ENCODE peak calls at places on chromosomes 4 and X, in eight cellular contexts. J is tibial nerve, X is Peyer's patch, M is lower lobe of right lung, B is right atrium auricular region, S is esophagus muscularis mucosa, O is hepatocyte, Y is astrocyte. Q is an unnamed sample.

GRCh38 chr4:156686120-156686519 is 285.5 kb downstream of the PDGFC start:
- DNase-seq in J (no peak), X (no peak), M (no peak), B (no peak), S (no peak), O (peak; percentile 33), Y (peak; percentile 100), Q (peak; percentile 98)

GRCh38 chr4:2484993-2485392 is 16.1 kb downstream of the RNF4 start:
- DNase-seq in J (peak; percentile 61), X (peak; percentile 90), M (peak; percentile 91), B (peak; percentile 86), S (peak; percentile 94), O (peak; percentile 27), Y (no peak), Q (no peak)

GRCh38 chrX:9746148-9746880 is 19.3 kb downstream of the GPR143 start:
- DNase-seq in J (no peak), X (no peak), M (no peak), B (no peak), S (no peak), O (no peak), Y (peak; percentile 77), Q (no peak)

GRCh38 chrX:41607264-41607832 is 81.4 kb upstream of the GPR34 start:
- DNase-seq in J (no peak), X (no peak), M (no peak), B (no peak), S (no peak), O (no peak), Y (no peak), Q (no peak)

GRCh38 chrX:23394421-23394820 is 59.8 kb downstream of the PTCHD1 start:
- DNase-seq in J (no peak), X (no peak), M (no peak), B (no peak), S (no peak), O (no peak), Y (peak; percentile 18), Q (no peak)

GRCh38 chrX:70960728-70961127 is 29.8 kb upstream of the SLC7A3 start:
- DNase-seq in J (no peak), X (no peak), M (no peak), B (no peak), S (no peak), O (no peak), Y (no peak), Q (no peak)

GRCh38 chr4:4758708-4759107 is 100.8 kb upstream of the MSX1 start:
- DNase-seq in J (no peak), X (no peak), M (no peak), B (no peak), S (no peak), O (no peak), Y (no peak), Q (no peak)

GRCh38 chr4:106809083-106809482 is 227.0 kb downstream of the DKK2 start:
- DNase-seq in J (peak; percentile 9), X (no peak), M (no peak), B (no peak), S (no peak), O (peak; percentile 49), Y (peak; percentile 43), Q (no peak)

GRCh38 chrX:17613979-17614572 is 123.2 kb upstream of the SCML1 start:
- DNase-seq in J (no peak), X (no peak), M (peak; percentile 53), B (no peak), S (no peak), O (no peak), Y (peak; percentile 84), Q (no peak)

DNA sequence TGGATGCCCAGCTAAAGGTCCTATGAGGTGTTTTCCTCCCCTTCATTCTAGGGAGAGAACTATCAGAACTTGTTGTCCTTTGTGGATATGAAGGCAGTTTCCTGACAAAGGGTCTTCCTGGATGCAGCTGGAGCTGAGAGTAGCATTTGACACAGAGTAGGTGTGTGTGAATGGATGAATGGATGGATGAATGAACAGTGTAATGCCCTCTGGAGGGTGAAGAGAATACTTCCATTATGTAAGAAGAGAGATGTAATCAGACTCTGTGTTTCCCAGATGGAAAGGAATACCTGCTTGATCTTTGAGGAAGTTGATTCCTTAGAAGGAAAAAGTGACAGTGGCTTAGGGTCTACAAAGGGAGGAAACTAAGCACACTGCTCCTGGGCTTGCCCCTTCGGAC is 55.4 kb upstream of the AADAT start:
- DNase-seq in J (no peak), X (no peak), M (no peak), B (no peak), S (no peak), O (no peak), Y (no peak), Q (no peak)
- TF ChIP-seq CTCF in J (no peak), X (no peak), M (no peak), B (no peak), S (no peak), O (no peak), Y (no peak), Q (no peak)

DNA sequence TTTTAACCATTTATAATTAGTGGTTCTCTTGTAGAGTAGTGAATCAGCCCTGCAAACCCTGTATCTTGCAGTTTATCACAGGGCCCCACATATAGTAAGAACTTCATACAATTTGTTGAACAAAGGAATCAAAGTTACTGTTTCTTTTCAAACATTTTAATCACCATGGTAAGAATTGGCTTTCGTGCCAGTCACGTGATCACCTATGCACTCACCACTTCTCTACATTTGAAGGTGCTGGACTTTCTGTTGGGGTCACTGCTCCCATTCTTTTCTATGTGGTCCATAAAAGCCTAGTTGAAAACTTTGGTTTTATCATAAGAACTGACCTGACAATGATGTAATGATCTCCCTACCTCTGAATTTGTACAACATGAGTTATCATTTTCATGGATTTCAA is 426.4 kb upstream of the CPEB2 start:
- DNase-seq in J (no peak), X (no peak), M (no peak), B (no peak), S (no peak), O (no peak), Y (no peak), Q (no peak)
- H3K4me3 ChIP-seq in J (no peak overlapping the region), X (no peak overlapping the region), M (no peak overlapping the region), B (no peak overlapping the region), S (no peak overlapping the region), O (no peak overlapping the region), Y (no peak overlapping the region), Q (no peak overlapping the region)

DNA sequence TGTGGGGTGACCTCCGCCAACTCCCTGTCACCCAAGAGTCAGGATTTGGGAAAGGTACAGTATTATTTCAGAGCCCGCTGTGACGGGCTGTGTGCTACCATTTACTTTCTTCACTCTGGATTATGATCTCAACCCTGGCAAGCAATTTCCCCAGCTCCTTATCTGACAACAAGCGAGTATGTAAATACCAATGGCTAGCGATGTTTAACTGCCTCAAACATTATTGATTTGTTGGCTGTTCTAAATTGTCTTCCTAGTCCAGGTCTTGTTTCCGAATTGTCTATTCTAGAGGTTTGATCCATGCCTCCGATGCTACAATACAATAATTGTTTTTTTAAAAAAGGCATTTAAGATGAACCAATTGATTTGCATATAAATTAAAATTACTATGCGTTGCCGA is 17.7 kb upstream of the PITX2 start:
- DNase-seq in J (no peak), X (no peak), M (no peak), B (no peak), S (no peak), O (no peak), Y (no peak), Q (no peak)
- H3K27me3 ChIP-seq in J (peaks cover 100% of the 10 kb centered on the region), X (peaks cover 23% of the 10 kb centered on the region), M (peaks cover 86% of the 10 kb centered on the region), B (peaks cover 49% of the 10 kb centered on the region), S (peaks cover 7% of the 10 kb centered on the region), O (peaks cover 53% of the 10 kb centered on the region), Y (peaks cover 95% of the 10 kb centered on the region), Q (peaks cover 49% of the 10 kb centered on the region)

DNA sequence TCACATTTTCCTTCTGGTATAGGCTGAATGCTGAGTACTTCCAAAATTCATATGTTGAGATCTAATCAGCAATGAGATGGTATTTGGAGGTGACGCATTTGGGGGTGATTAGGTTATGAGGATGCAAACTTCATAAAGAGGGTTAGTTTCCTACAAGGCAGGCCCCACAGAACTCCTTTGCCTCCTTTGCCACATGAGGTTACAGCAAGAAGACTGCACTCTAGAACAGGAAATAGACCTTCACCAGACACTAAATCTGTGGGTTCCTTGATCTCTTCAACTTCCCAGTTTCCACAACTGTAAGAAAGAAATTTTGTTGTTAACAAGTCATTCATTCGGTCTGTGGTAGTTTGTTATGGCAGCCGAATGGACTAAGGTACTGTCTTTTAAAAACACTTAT is 681.9 kb upstream of the HS3ST1 start:
- DNase-seq in J (no peak), X (no peak), M (no peak), B (no peak), S (no peak), O (no peak), Y (no peak), Q (no peak)
- TF ChIP-seq CTCF in J (no peak), X (no peak), M (no peak), B (no peak), S (no peak), O (no peak), Y (no peak), Q (no peak)

GRCh38 chr4:137541866-137542648 is 9.8 kb upstream of the PCDH18 start:
- DNase-seq in J (no peak), X (no peak), M (no peak), B (no peak), S (no peak), O (no peak), Y (no peak), Q (no peak)
- H3K4me3 ChIP-seq in J (peak overlapping the region; percentile 10), X (no peak overlapping the region), M (peak overlapping the region; percentile 4), B (peak overlapping the region; percentile 6), S (peak overlapping the region; percentile 35), O (no peak overlapping the region), Y (peak overlapping the region; percentile 46), Q (no peak overlapping the region)